ENCODE peak calls at places on chromosomes 3 and 15, in ten cellular contexts. J is thoracic aorta; B is lower lobe of right lung; F is activated naive CD4-positive, alpha-beta T cell; X is NCI-H524; N is kidney glomerular epithelial cell; M is glomerular endothelial cell; P is neuronal stem cell; H is SW480; A is stimulated activated CD8-positive, alpha-beta memory T cell treated with anti-CD3 and anti-CD28 coated beads, Interleukin-7, amount 100 ng/mL, for 1 hour. Q is an unnamed sample.

GRCh38 chr15:99014803-99015676 is 7.4 kb upstream of the PGPEP1L start:
- DNase-seq in J (no peak), B (peak; percentile 84), F (no peak), X (peak; percentile 57), N (peak; percentile 32), M (no peak), P (peak; percentile 78), H (peak; percentile 80), A (no peak), Q (peak; percentile 20)

GRCh38 chr15:69509131-69509530 is 56.5 kb downstream of the RPLP1 start:
- DNase-seq in J (no peak), B (no peak), F (no peak), X (no peak), N (no peak), M (no peak), P (no peak), H (no peak), A (no peak), Q (no peak)

GRCh38 chr3:185042357-185042756 is 110.5 kb downstream of the C3orf70 start:
- DNase-seq in J (no peak), B (no peak), F (no peak), X (no peak), N (no peak), M (no peak), P (no peak), H (no peak), A (no peak), Q (no peak)

GRCh38 chr3:126616931-126617330 is 38.0 kb downstream of the TXNRD3 start:
- DNase-seq in J (no peak), B (no peak), F (no peak), X (no peak), N (no peak), M (no peak), P (no peak), H (no peak), A (no peak), Q (no peak)

GRCh38 chr3:105691633-105692032 is 177.2 kb downstream of the CBLB start:
- DNase-seq in J (no peak), B (no peak), F (no peak), X (no peak), N (no peak), M (no peak), P (no peak), H (no peak), A (no peak), Q (no peak)

GRCh38 chr3:14462738-14463137 is 60.3 kb downstream of the SLC6A6 start:
- DNase-seq in J (no peak), B (no peak), F (no peak), X (no peak), N (no peak), M (no peak), P (no peak), H (no peak), A (no peak), Q (no peak)

GRCh38 chr15:39920510-39921273 is 626 bp upstream of the GPR176 start:
- DNase-seq in J (peak; percentile 58), B (peak; percentile 86), F (peak; percentile 61), X (peak; percentile 86), N (peak; percentile 95), M (no peak), P (peak; percentile 63), H (peak; percentile 69), A (peak; percentile 59), Q (peak; percentile 63)

GRCh38 chr15:66496951-66497501 is 536 bp downstream of the SNAPC5 start:
- DNase-seq in J (no peak), B (no peak), F (no peak), X (no peak), N (no peak), M (no peak), P (no peak), H (no peak), A (no peak), Q (no peak)

GRCh38 chr3:54120657-54121403 is 1.5 kb upstream of the CACNA2D3 start:
- DNase-seq in J (no peak), B (peak; percentile 47), F (no peak), X (peak; percentile 7), N (peak; percentile 57), M (no peak), P (no peak), H (peak; percentile 39), A (no peak), Q (no peak)